ENCODE peak calls at places on chromosomes 11 and 22, in four cellular contexts. One of them, this sample, is unnamed.

GRCh38 chr22:42432818-42433217 is 615 bp upstream of the NFAM1 start:
- DNase-seq in OCI-M1: no peak
- DNase-seq in activated CD8-positive, alpha-beta memory T cell treated with anti-CD3 and anti-CD28 coated beads, Interleukin-2, amount 50 U/mL, for 4 hours: no peak
- DNase-seq in mucosa of descending colon: no peak
- DNase-seq in this sample: no peak

GRCh38 chr22:29700949-29701927 is 18.6 kb upstream of the CABP7 start:
- DNase-seq in OCI-M1: peak
- DNase-seq in activated CD8-positive, alpha-beta memory T cell treated with anti-CD3 and anti-CD28 coated beads, Interleukin-2, amount 50 U/mL, for 4 hours: no peak
- DNase-seq in mucosa of descending colon: no peak
- DNase-seq in this sample: no peak

GRCh38 chr11:95187730-95188129 is 43.3 kb downstream of the SESN3 start:
- DNase-seq in mucosa of descending colon: no peak
- DNase-seq in activated CD8-positive, alpha-beta memory T cell treated with anti-CD3 and anti-CD28 coated beads, Interleukin-2, amount 50 U/mL, for 4 hours: no peak
- DNase-seq in OCI-M1: no peak
- DNase-seq in this sample: no peak

GRCh38 chr22:45895436-45896152 is 81.4 kb downstream of the WNT7B start:
- DNase-seq in OCI-M1: no peak
- DNase-seq in mucosa of descending colon: peak
- DNase-seq in activated CD8-positive, alpha-beta memory T cell treated with anti-CD3 and anti-CD28 coated beads, Interleukin-2, amount 50 U/mL, for 4 hours: no peak
- DNase-seq in this sample: no peak

GRCh38 chr22:21712751-21713427 is 22.7 kb downstream of the YPEL1 start:
- DNase-seq in mucosa of descending colon: no peak
- DNase-seq in activated CD8-positive, alpha-beta memory T cell treated with anti-CD3 and anti-CD28 coated beads, Interleukin-2, amount 50 U/mL, for 4 hours: peak
- DNase-seq in OCI-M1: peak
- DNase-seq in this sample: peak

GRCh38 chr22:37229012-37229804 is 14.9 kb downstream of the RAC2 start:
- DNase-seq in OCI-M1: no peak
- DNase-seq in activated CD8-positive, alpha-beta memory T cell treated with anti-CD3 and anti-CD28 coated beads, Interleukin-2, amount 50 U/mL, for 4 hours: peak
- DNase-seq in mucosa of descending colon: peak
- DNase-seq in this sample: no peak

GRCh38 chr11:69524991-69525411 is 43.5 kb downstream of the LINC01488 start:
- DNase-seq in activated CD8-positive, alpha-beta memory T cell treated with anti-CD3 and anti-CD28 coated beads, Interleukin-2, amount 50 U/mL, for 4 hours: no peak
- DNase-seq in mucosa of descending colon: no peak
- DNase-seq in OCI-M1: no peak
- DNase-seq in this sample: no peak

GRCh38 chr11:61369372-61370348 is 7.5 kb downstream of the TMEM138 start:
- DNase-seq in mucosa of descending colon: peak
- DNase-seq in activated CD8-positive, alpha-beta memory T cell treated with anti-CD3 and anti-CD28 coated beads, Interleukin-2, amount 50 U/mL, for 4 hours: no peak
- DNase-seq in OCI-M1: no peak
- DNase-seq in this sample: no peak

GRCh38 chr11:71489311-71490043 is 36.5 kb downstream of the NADSYN1 start:
- DNase-seq in OCI-M1: no peak
- DNase-seq in activated CD8-positive, alpha-beta memory T cell treated with anti-CD3 and anti-CD28 coated beads, Interleukin-2, amount 50 U/mL, for 4 hours: no peak
- DNase-seq in mucosa of descending colon: no peak
- DNase-seq in this sample: no peak

GRCh38 chr22:27545071-27545470 is 256.5 kb downstream of the MN1 start:
- DNase-seq in mucosa of descending colon: no peak
- DNase-seq in activated CD8-positive, alpha-beta memory T cell treated with anti-CD3 and anti-CD28 coated beads, Interleukin-2, amount 50 U/mL, for 4 hours: no peak
- DNase-seq in OCI-M1: no peak
- DNase-seq in this sample: no peak

GRCh38 chr11:84412862-84413261 is 1126.7 kb upstream of the CCDC90B start:
- DNase-seq in mucosa of descending colon: no peak
- DNase-seq in activated CD8-positive, alpha-beta memory T cell treated with anti-CD3 and anti-CD28 coated beads, Interleukin-2, amount 50 U/mL, for 4 hours: no peak
- DNase-seq in OCI-M1: no peak
- DNase-seq in this sample: no peak

GRCh38 chr11:64000026-64000739 is 13.9 kb downstream of the OTUB1 start:
- DNase-seq in activated CD8-positive, alpha-beta memory T cell treated with anti-CD3 and anti-CD28 coated beads, Interleukin-2, amount 50 U/mL, for 4 hours: peak
- DNase-seq in mucosa of descending colon: peak
- DNase-seq in OCI-M1: no peak
- DNase-seq in this sample: peak

GRCh38 chr11:135027461-135027860 is 615.4 kb upstream of the B3GAT1 start:
- DNase-seq in OCI-M1: peak
- DNase-seq in activated CD8-positive, alpha-beta memory T cell treated with anti-CD3 and anti-CD28 coated beads, Interleukin-2, amount 50 U/mL, for 4 hours: no peak
- DNase-seq in mucosa of descending colon: no peak
- DNase-seq in this sample: peak

GRCh38 chr11:75269367-75269660 is 28.7 kb downstream of the TPBGL start:
- DNase-seq in activated CD8-positive, alpha-beta memory T cell treated with anti-CD3 and anti-CD28 coated beads, Interleukin-2, amount 50 U/mL, for 4 hours: no peak
- DNase-seq in mucosa of descending colon: no peak
- DNase-seq in OCI-M1: no peak
- DNase-seq in this sample: no peak

GRCh38 chr11:106497321-106497720 is 419.9 kb downstream of the AASDHPPT start:
- DNase-seq in activated CD8-positive, alpha-beta memory T cell treated with anti-CD3 and anti-CD28 coated beads, Interleukin-2, amount 50 U/mL, for 4 hours: no peak
- DNase-seq in OCI-M1: no peak
- DNase-seq in mucosa of descending colon: no peak
- DNase-seq in this sample: no peak

GRCh38 chr11:1931326-1931725 is 11.8 kb downstream of the TNNT3 start:
- DNase-seq in OCI-M1: no peak
- DNase-seq in mucosa of descending colon: no peak
- DNase-seq in activated CD8-positive, alpha-beta memory T cell treated with anti-CD3 and anti-CD28 coated beads, Interleukin-2, amount 50 U/mL, for 4 hours: no peak
- DNase-seq in this sample: no peak

GRCh38 chr11:112440518-112440917 is 179.9 kb upstream of the PLET1 start:
- DNase-seq in activated CD8-positive, alpha-beta memory T cell treated with anti-CD3 and anti-CD28 coated beads, Interleukin-2, amount 50 U/mL, for 4 hours: no peak
- DNase-seq in OCI-M1: no peak
- DNase-seq in mucosa of descending colon: no peak
- DNase-seq in this sample: peak

GRCh38 chr22:29156507-29156906 is 49.2 kb upstream of the EMID1 start:
- DNase-seq in mucosa of descending colon: no peak
- DNase-seq in activated CD8-positive, alpha-beta memory T cell treated with anti-CD3 and anti-CD28 coated beads, Interleukin-2, amount 50 U/mL, for 4 hours: no peak
- DNase-seq in OCI-M1: no peak
- DNase-seq in this sample: no peak

This sample was measured in NT2/D1.